ENCODE peak calls at places on chromosome 22, in four cellular contexts. One of them, this sample, is unnamed.

GRCh38 chr22:48779211-48779643 is 1048.4 kb downstream of the BRD1 start:
- DNase-seq in stimulated activated CD4-positive, alpha-beta T cell treated with anti-CD3 and anti-CD28 coated beads, Interleukin-15, amount 100 ng/mL, for 24 hours: no peak
- DNase-seq in neural crest cell: no peak
- DNase-seq in Caco-2: no peak
- DNase-seq in this sample: no peak

GRCh38 chr22:43230983-43231723 is 44.2 kb upstream of the TTLL12 start:
- DNase-seq in stimulated activated CD4-positive, alpha-beta T cell treated with anti-CD3 and anti-CD28 coated beads, Interleukin-15, amount 100 ng/mL, for 24 hours: peak
- DNase-seq in neural crest cell: peak
- DNase-seq in Caco-2: peak
- DNase-seq in this sample: peak

GRCh38 chr22:19287076-19287724 is 4.3 kb downstream of the CLTCL1 start:
- DNase-seq in stimulated activated CD4-positive, alpha-beta T cell treated with anti-CD3 and anti-CD28 coated beads, Interleukin-15, amount 100 ng/mL, for 24 hours: no peak
- DNase-seq in neural crest cell: no peak
- DNase-seq in Caco-2: no peak
- DNase-seq in this sample: no peak

GRCh38 chr22:40128989-40129388 is 48.7 kb upstream of the TNRC6B start:
- DNase-seq in stimulated activated CD4-positive, alpha-beta T cell treated with anti-CD3 and anti-CD28 coated beads, Interleukin-15, amount 100 ng/mL, for 24 hours: no peak
- DNase-seq in neural crest cell: no peak
- DNase-seq in Caco-2: no peak
- DNase-seq in this sample: no peak

GRCh38 chr22:30190619-30191018 is 55.9 kb downstream of the LIF start:
- DNase-seq in stimulated activated CD4-positive, alpha-beta T cell treated with anti-CD3 and anti-CD28 coated beads, Interleukin-15, amount 100 ng/mL, for 24 hours: no peak
- DNase-seq in neural crest cell: no peak
- DNase-seq in Caco-2: no peak
- DNase-seq in this sample: no peak

GRCh38 chr22:42887523-42888507 is 30.7 kb upstream of the ARFGAP3 start:
- DNase-seq in stimulated activated CD4-positive, alpha-beta T cell treated with anti-CD3 and anti-CD28 coated beads, Interleukin-15, amount 100 ng/mL, for 24 hours: no peak
- DNase-seq in neural crest cell: no peak
- DNase-seq in Caco-2: peak
- DNase-seq in this sample: no peak

GRCh38 chr22:29457730-29458129 is 19.3 kb downstream of the RFPL1 start:
- DNase-seq in stimulated activated CD4-positive, alpha-beta T cell treated with anti-CD3 and anti-CD28 coated beads, Interleukin-15, amount 100 ng/mL, for 24 hours: peak
- DNase-seq in neural crest cell: peak
- DNase-seq in Caco-2: peak
- DNase-seq in this sample: peak

GRCh38 chr22:20450551-20450906 is 12.9 kb upstream of the SCARF2 start:
- DNase-seq in stimulated activated CD4-positive, alpha-beta T cell treated with anti-CD3 and anti-CD28 coated beads, Interleukin-15, amount 100 ng/mL, for 24 hours: no peak
- DNase-seq in neural crest cell: no peak
- DNase-seq in Caco-2: no peak
- DNase-seq in this sample: no peak

GRCh38 chr22:46379301-46379930 is 43.9 kb downstream of the TRMU start:
- DNase-seq in stimulated activated CD4-positive, alpha-beta T cell treated with anti-CD3 and anti-CD28 coated beads, Interleukin-15, amount 100 ng/mL, for 24 hours: no peak
- DNase-seq in neural crest cell: no peak
- DNase-seq in Caco-2: no peak
- DNase-seq in this sample: no peak

GRCh38 chr22:23889620-23890019 is 4.6 kb upstream of the MIF start:
- DNase-seq in stimulated activated CD4-positive, alpha-beta T cell treated with anti-CD3 and anti-CD28 coated beads, Interleukin-15, amount 100 ng/mL, for 24 hours: no peak
- DNase-seq in neural crest cell: no peak
- DNase-seq in Caco-2: no peak
- DNase-seq in this sample: no peak

GRCh38 chr22:31148516-31148915 is 8.2 kb upstream of the PLA2G3 start:
- DNase-seq in stimulated activated CD4-positive, alpha-beta T cell treated with anti-CD3 and anti-CD28 coated beads, Interleukin-15, amount 100 ng/mL, for 24 hours: no peak
- DNase-seq in neural crest cell: no peak
- DNase-seq in Caco-2: no peak
- DNase-seq in this sample: no peak